ENCODE peak calls at places on chromosomes 6 and 20, in eight cellular contexts. H, Q, F, A, R, I, X and L are unnamed samples.

GRCh38 chr20:15834857-15835256 is 738.4 kb downstream of the KIF16B start:
- DNase-seq in H (no peak), Q (no peak), F (no peak), A (no peak), R (no peak), I (no peak), X (no peak), L (no peak)

GRCh38 chr6:35392111-35392702 is 49.8 kb downstream of the PPARD start:
- DNase-seq in H (no peak), Q (no peak), F (no peak), A (no peak), R (peak; percentile 33), I (no peak), X (no peak), L (no peak)

GRCh38 chr6:88734544-88734943 is 228.9 kb downstream of the RNGTT start:
- DNase-seq in H (no peak), Q (no peak), F (no peak), A (no peak), R (no peak), I (no peak), X (no peak), L (no peak)

GRCh38 chr6:146363838-146364607 is 179.6 kb upstream of the RAB32 start:
- DNase-seq in H (no peak), Q (no peak), F (no peak), A (no peak), R (no peak), I (no peak), X (no peak), L (no peak)

GRCh38 chr20:31559704-31560093 is 45.4 kb upstream of the ID1 start:
- DNase-seq in H (no peak), Q (no peak), F (no peak), A (peak; percentile 80), R (no peak), I (no peak), X (no peak), L (no peak)

GRCh38 chr20:61719691-61720347 is 345.9 kb downstream of the TAF4 start:
- DNase-seq in H (no peak), Q (peak; percentile 84), F (no peak), A (no peak), R (no peak), I (no peak), X (no peak), L (no peak)

GRCh38 chr6:25456249-25456648 is 177.1 kb downstream of the CARMIL1 start:
- DNase-seq in H (no peak), Q (no peak), F (no peak), A (no peak), R (no peak), I (no peak), X (no peak), L (no peak)

GRCh38 chr20:32924781-32925180 is 66.1 kb downstream of the EFCAB8 start:
- DNase-seq in H (no peak), Q (no peak), F (no peak), A (no peak), R (no peak), I (no peak), X (no peak), L (no peak)

GRCh38 chr6:158781692-158782373 is 37.3 kb downstream of the EZR start:
- DNase-seq in H (no peak), Q (no peak), F (no peak), A (no peak), R (no peak), I (no peak), X (no peak), L (no peak)

GRCh38 chr6:14353263-14353662 is 235.7 kb downstream of the CD83 start:
- DNase-seq in H (no peak), Q (no peak), F (no peak), A (no peak), R (no peak), I (no peak), X (no peak), L (no peak)

GRCh38 chr6:121649951-121650350 is 214.5 kb downstream of the GJA1 start:
- DNase-seq in H (no peak), Q (no peak), F (no peak), A (no peak), R (no peak), I (no peak), X (no peak), L (no peak)

GRCh38 chr6:158086706-158087518 is 81.2 kb downstream of the SERAC1 start:
- DNase-seq in H (no peak), Q (no peak), F (no peak), A (no peak), R (no peak), I (no peak), X (no peak), L (no peak)

GRCh38 chr20:63501818-63502670 is 3.2 kb upstream of the EEF1A2 start:
- DNase-seq in H (no peak), Q (no peak), F (peak; percentile 14), A (no peak), R (peak; percentile 89), I (no peak), X (no peak), L (no peak)